ENCODE peak calls at places on chromosomes 4 and X, in ten cellular contexts. K, V, J, N, D, Q, E, F, O and R are unnamed samples.

GRCh38 chr4:150078041-150078995 is at the start of gene DCLK2:
- DNase-seq in Q (peak), J (peak), D (peak), V (no peak), E (no peak), O (peak), N (peak), F (peak), K (peak), R (peak)

GRCh38 chr4:125021189-125021588 is 293.6 kb upstream of the FAT4 start:
- DNase-seq in O (peak), J (no peak), K (no peak), Q (no peak), N (no peak), E (no peak), V (no peak), D (no peak), F (peak), R (no peak)

GRCh38 chr4:106659386-106659785 is 290.8 kb upstream of the GIMD1 start:
- DNase-seq in D (no peak), J (no peak), F (no peak), O (peak), Q (peak), K (no peak), E (no peak), N (no peak), V (no peak), R (no peak)

GRCh38 chr4:77538574-77539157 is 67.0 kb upstream of the CXCL13 start:
- DNase-seq in O (peak), F (peak), Q (no peak), E (no peak), J (no peak), N (peak), D (no peak), V (no peak), K (no peak), R (no peak)

GRCh38 chr4:92618968-92619367 is 315.2 kb downstream of the GRID2 start:
- DNase-seq in V (no peak), E (no peak), D (no peak), N (peak), Q (no peak), K (no peak), F (peak), O (peak), J (no peak), R (no peak)

GRCh38 chr4:52983563-52984303 is 121.6 kb downstream of the RASL11B start:
- DNase-seq in J (no peak), Q (peak), D (no peak), F (peak), N (peak), V (peak), E (no peak), K (peak), O (peak), R (peak)

GRCh38 chr4:153034681-153035080 is 98.6 kb downstream of the FHDC1 start:
- DNase-seq in O (no peak), F (no peak), D (no peak), K (no peak), Q (no peak), E (no peak), N (no peak), J (no peak), V (no peak), R (no peak)

GRCh38 chr4:101667348-101667747 is 123.2 kb upstream of the BANK1 start:
- DNase-seq in J (no peak), O (peak), F (no peak), V (no peak), D (no peak), N (no peak), Q (peak), K (no peak), E (no peak), R (no peak)

GRCh38 chr4:9146967-9147366 is 23.2 kb upstream of the FAM90A26 start:
- DNase-seq in N (no peak), J (no peak), Q (no peak), K (no peak), F (no peak), D (no peak), E (no peak), V (no peak), O (no peak), R (no peak)

GRCh38 chr4:128310266-128310697 is 22.7 kb upstream of the PGRMC2 start:
- DNase-seq in J (no peak), E (no peak), F (no peak), O (peak), D (no peak), K (no peak), N (peak), V (no peak), Q (no peak), R (no peak)

GRCh38 chr4:80202190-80202711 is 4.9 kb downstream of the PRDM8 start:
- DNase-seq in E (peak), K (no peak), O (peak), D (peak), J (peak), N (peak), V (peak), F (peak), Q (peak), R (peak)

GRCh38 chr4:155592568-155593343 is 73.9 kb upstream of the GUCY1A1 start:
- DNase-seq in F (no peak), J (no peak), D (no peak), N (no peak), O (peak), E (no peak), V (no peak), K (no peak), Q (peak), R (no peak)

GRCh38 chrX:119669424-119670037 is 23.4 kb downstream of the SEPTIN6 start:
- DNase-seq in V (no peak), K (no peak), Q (peak), O (peak), D (no peak), F (no peak), E (no peak), J (no peak), N (no peak), R (no peak)

GRCh38 chr4:158129649-158130048 is 43.2 kb downstream of the GASK1B start:
- DNase-seq in F (peak), J (no peak), O (peak), E (no peak), V (peak), N (no peak), D (no peak), K (no peak), Q (peak), R (no peak)

GRCh38 chr4:57249083-57249482 is 138.9 kb upstream of the IGFBP7 start:
- DNase-seq in K (no peak), Q (no peak), J (no peak), V (no peak), D (no peak), E (no peak), F (peak), N (no peak), O (peak), R (no peak)

GRCh38 chrX:129876734-129877395 is 29.1 kb upstream of the UTP14A start:
- DNase-seq in F (peak), K (no peak), N (peak), E (no peak), O (peak), Q (peak), V (no peak), J (no peak), D (no peak), R (no peak)

GRCh38 chr4:77002721-77003120 is 53.2 kb downstream of the SEPTIN11 start:
- DNase-seq in D (no peak), K (no peak), N (no peak), F (no peak), V (no peak), E (no peak), J (no peak), Q (no peak), O (no peak), R (no peak)

GRCh38 chr4:157221895-157222763 is 1.6 kb downstream of the GRIA2 start:
- DNase-seq in J (no peak), Q (no peak), D (peak), O (peak), N (no peak), K (no peak), V (no peak), E (no peak), F (no peak), R (no peak)

GRCh38 chrX:65750674-65751469 is 83.4 kb downstream of the MSN start:
- DNase-seq in O (no peak), V (peak), N (no peak), D (no peak), F (no peak), K (no peak), E (no peak), Q (peak), J (no peak), R (no peak)

GRCh38 chrX:52261463-52262194 is 76.9 kb downstream of the MAGED4 start:
- DNase-seq in V (peak), D (peak), N (peak), F (peak), Q (peak), E (peak), O (peak), J (peak), K (peak), R (peak)

GRCh38 chr4:108700358-108700757 is 50.0 kb downstream of the OSTC start:
- DNase-seq in D (no peak), N (no peak), K (no peak), Q (peak), V (no peak), O (peak), E (no peak), J (no peak), F (peak), R (no peak)

GRCh38 chrX:98371994-98372393 is 1488.3 kb downstream of the RPA4 start:
- DNase-seq in F (no peak), K (no peak), E (no peak), J (no peak), N (no peak), O (no peak), D (no peak), Q (no peak), V (no peak), R (no peak)

GRCh38 chrX:82218361-82218760 is 1016.5 kb downstream of the SH3BGRL start:
- DNase-seq in V (peak), K (no peak), O (peak), D (no peak), J (no peak), N (peak), E (no peak), Q (peak), F (peak), R (peak)